ENCODE peak calls at places on chromosomes 3 and 15, in four cellular contexts. One of them, this sample, is unnamed.

GRCh38 chr15:74548236-74548635 is 7.2 kb downstream of the ARID3B start:
- DNase-seq in CD4-positive, alpha-beta memory T cell: no peak
- DNase-seq in fibroblast of mammary gland: no peak
- DNase-seq in fibroblast of lung: no peak
- DNase-seq in this sample: no peak

GRCh38 chr15:88209111-88209510 is 47.4 kb downstream of the NTRK3 start:
- DNase-seq in fibroblast of mammary gland: no peak
- DNase-seq in fibroblast of lung: no peak
- DNase-seq in CD4-positive, alpha-beta memory T cell: no peak
- DNase-seq in this sample: no peak

GRCh38 chr3:134511500-134511899 is 25.6 kb downstream of the CEP63 start:
- DNase-seq in fibroblast of lung: no peak
- DNase-seq in CD4-positive, alpha-beta memory T cell: no peak
- DNase-seq in fibroblast of mammary gland: no peak
- DNase-seq in this sample: no peak

GRCh38 chr3:33054100-33055097 is 42.5 kb downstream of the GLB1 start:
- DNase-seq in CD4-positive, alpha-beta memory T cell: no peak
- DNase-seq in fibroblast of lung: no peak
- DNase-seq in fibroblast of mammary gland: no peak
- DNase-seq in this sample: no peak

GRCh38 chr3:84724877-84725276 is 233.9 kb upstream of the CADM2 start:
- DNase-seq in CD4-positive, alpha-beta memory T cell: no peak
- DNase-seq in fibroblast of lung: peak; percentile 66
- DNase-seq in fibroblast of mammary gland: peak; percentile 86
- DNase-seq in this sample: no peak

GRCh38 chr3:39260957-39261356 is 18.9 kb downstream of the CX3CR1 start:
- DNase-seq in CD4-positive, alpha-beta memory T cell: peak; percentile 69
- DNase-seq in fibroblast of lung: peak; percentile 84
- DNase-seq in fibroblast of mammary gland: peak; percentile 92
- DNase-seq in this sample: peak; percentile 75

GRCh38 chr15:99411234-99411633 is 154.6 kb upstream of the MEF2A start:
- DNase-seq in fibroblast of mammary gland: no peak
- DNase-seq in fibroblast of lung: no peak
- DNase-seq in CD4-positive, alpha-beta memory T cell: no peak
- DNase-seq in this sample: no peak

GRCh38 chr3:194275721-194276120 is 75.4 kb downstream of the CPN2 start:
- DNase-seq in fibroblast of mammary gland: no peak
- DNase-seq in CD4-positive, alpha-beta memory T cell: no peak
- DNase-seq in fibroblast of lung: no peak
- DNase-seq in this sample: no peak

GRCh38 chr3:53169045-53169831 is 8.2 kb downstream of the PRKCD start:
- DNase-seq in fibroblast of lung: no peak
- DNase-seq in CD4-positive, alpha-beta memory T cell: no peak
- DNase-seq in fibroblast of mammary gland: no peak
- DNase-seq in this sample: no peak

GRCh38 chr3:150365132-150365604 is 42.9 kb upstream of the TSC22D2 start:
- DNase-seq in CD4-positive, alpha-beta memory T cell: no peak
- DNase-seq in fibroblast of lung: peak; percentile 84
- DNase-seq in fibroblast of mammary gland: peak; percentile 91
- DNase-seq in this sample: no peak

GRCh38 chr3:33170531-33170930 is 48.1 kb downstream of the SUSD5 start:
- DNase-seq in CD4-positive, alpha-beta memory T cell: no peak
- DNase-seq in fibroblast of lung: no peak
- DNase-seq in fibroblast of mammary gland: no peak
- DNase-seq in this sample: no peak

GRCh38 chr3:23810342-23811116 is 4.8 kb downstream of the UBE2E1 start:
- DNase-seq in CD4-positive, alpha-beta memory T cell: peak; percentile 38
- DNase-seq in fibroblast of lung: peak; percentile 37
- DNase-seq in fibroblast of mammary gland: no peak
- DNase-seq in this sample: peak; percentile 59

GRCh38 chr3:169104541-169104940 is 559.0 kb downstream of the MECOM start:
- DNase-seq in fibroblast of mammary gland: peak; percentile 79
- DNase-seq in fibroblast of lung: peak; percentile 81
- DNase-seq in CD4-positive, alpha-beta memory T cell: no peak
- DNase-seq in this sample: no peak

GRCh38 chr15:66955871-66956585 is 109.4 kb upstream of the SMAD3 start:
- DNase-seq in CD4-positive, alpha-beta memory T cell: no peak
- DNase-seq in fibroblast of lung: no peak
- DNase-seq in fibroblast of mammary gland: peak; percentile 57
- DNase-seq in this sample: no peak

GRCh38 chr15:44804303-44805046 is 68.1 kb downstream of the TRIM69 start:
- DNase-seq in fibroblast of lung: no peak
- DNase-seq in fibroblast of mammary gland: no peak
- DNase-seq in CD4-positive, alpha-beta memory T cell: no peak
- DNase-seq in this sample: no peak
- H3K4me3 ChIP-seq in fibroblast of lung: no peak overlapping the region
- H3K4me3 ChIP-seq in fibroblast of mammary gland: no peak overlapping the region
- H3K4me3 ChIP-seq in CD4-positive, alpha-beta memory T cell: no peak overlapping the region
- H3K4me3 ChIP-seq in this sample: no peak overlapping the region

GRCh38 chr3:81308296-81308695 is 453.1 kb downstream of the GBE1 start:
- DNase-seq in CD4-positive, alpha-beta memory T cell: no peak
- DNase-seq in fibroblast of lung: no peak
- DNase-seq in fibroblast of mammary gland: peak; percentile 9
- DNase-seq in this sample: peak; percentile 11

GRCh38 chr3:81302045-81302444 is 459.4 kb downstream of the GBE1 start:
- DNase-seq in CD4-positive, alpha-beta memory T cell: no peak
- DNase-seq in fibroblast of mammary gland: peak; percentile 59
- DNase-seq in fibroblast of lung: peak; percentile 54
- DNase-seq in this sample: peak; percentile 74

GRCh38 chr3:81311321-81311720 is 450.1 kb downstream of the GBE1 start:
- DNase-seq in fibroblast of lung: no peak
- DNase-seq in fibroblast of mammary gland: no peak
- DNase-seq in CD4-positive, alpha-beta memory T cell: no peak
- DNase-seq in this sample: no peak

GRCh38 chr3:81303326-81303725 is 458.1 kb downstream of the GBE1 start:
- DNase-seq in fibroblast of lung: no peak
- DNase-seq in fibroblast of mammary gland: no peak
- DNase-seq in CD4-positive, alpha-beta memory T cell: no peak
- DNase-seq in this sample: no peak

DNA sequence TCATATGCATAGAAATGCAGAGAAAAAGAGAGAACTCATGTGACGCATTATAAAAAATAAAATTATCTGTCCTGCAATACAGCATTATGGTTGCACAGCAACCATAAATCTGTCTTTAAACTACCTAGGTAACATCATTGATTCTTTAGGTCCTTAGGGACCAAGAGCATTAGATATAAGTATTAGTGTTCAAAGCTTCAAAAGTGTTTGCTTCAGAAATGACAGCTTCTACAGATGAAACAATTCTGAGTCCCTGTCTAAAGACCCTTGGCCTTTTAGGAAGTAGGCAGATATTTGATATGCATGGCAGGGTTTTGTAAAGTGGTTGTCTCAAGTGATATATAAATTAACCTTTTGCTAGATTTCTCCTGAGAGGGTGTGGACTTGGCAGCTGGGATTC is 454.2 kb downstream of the GBE1 start:
- DNase-seq in fibroblast of mammary gland: no peak
- DNase-seq in fibroblast of lung: no peak
- DNase-seq in CD4-positive, alpha-beta memory T cell: no peak
- DNase-seq in this sample: no peak
- H3K4me3 ChIP-seq in fibroblast of mammary gland: no peak overlapping the region
- H3K4me3 ChIP-seq in fibroblast of lung: no peak overlapping the region
- H3K4me3 ChIP-seq in CD4-positive, alpha-beta memory T cell: no peak overlapping the region
- H3K4me3 ChIP-seq in this sample: no peak overlapping the region

GRCh38 chr3:137771401-137772230 is 7.5 kb downstream of the SOX14 start:
- DNase-seq in fibroblast of mammary gland: no peak
- DNase-seq in CD4-positive, alpha-beta memory T cell: no peak
- DNase-seq in fibroblast of lung: no peak
- DNase-seq in this sample: no peak
- H3K4me3 ChIP-seq in fibroblast of mammary gland: no peak overlapping the region
- H3K4me3 ChIP-seq in CD4-positive, alpha-beta memory T cell: no peak overlapping the region
- H3K4me3 ChIP-seq in fibroblast of lung: no peak overlapping the region
- H3K4me3 ChIP-seq in this sample: peak overlapping the region; percentile 35

DNA sequence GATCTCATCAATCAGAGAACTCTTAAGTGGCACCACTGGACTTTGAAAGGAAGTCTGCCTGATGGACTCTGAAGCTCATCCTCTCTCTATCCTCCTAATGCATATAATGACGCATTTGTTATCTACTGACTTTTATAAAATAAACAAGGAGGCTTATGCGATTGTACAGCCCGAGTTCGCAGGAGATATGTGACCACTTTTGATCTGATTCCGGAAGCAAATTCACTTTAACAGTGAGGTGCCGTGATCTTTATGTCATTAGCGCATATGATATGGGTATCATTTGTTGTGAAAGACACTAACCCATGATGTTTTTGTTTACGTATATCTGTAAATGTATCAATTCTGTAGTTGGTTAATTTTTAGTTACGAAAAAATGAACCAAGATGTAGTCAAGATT is 427 bp upstream of the RNF111 start:
- DNase-seq in CD4-positive, alpha-beta memory T cell: no peak
- DNase-seq in fibroblast of mammary gland: peak; percentile 17
- DNase-seq in fibroblast of lung: no peak
- DNase-seq in this sample: peak; percentile 42
- H3K4me3 ChIP-seq in CD4-positive, alpha-beta memory T cell: peak overlapping the region; percentile 32
- H3K4me3 ChIP-seq in fibroblast of mammary gland: peak overlapping the region; percentile 84
- H3K4me3 ChIP-seq in fibroblast of lung: peak overlapping the region; percentile 95
- H3K4me3 ChIP-seq in this sample: peak overlapping the region; percentile 100

GRCh38 chr3:181700168-181701087 is 11.3 kb upstream of the SOX2 start:
- DNase-seq in fibroblast of lung: peak; percentile 77
- DNase-seq in fibroblast of mammary gland: peak; percentile 75
- DNase-seq in CD4-positive, alpha-beta memory T cell: peak; percentile 55
- DNase-seq in this sample: peak; percentile 75
- H3K4me3 ChIP-seq in fibroblast of lung: no peak overlapping the region
- H3K4me3 ChIP-seq in fibroblast of mammary gland: no peak overlapping the region
- H3K4me3 ChIP-seq in CD4-positive, alpha-beta memory T cell: no peak overlapping the region
- H3K4me3 ChIP-seq in this sample: peak overlapping the region; percentile 55